ENCODE peak calls at places on chromosomes 12 and 14, in seven cellular contexts. One of them, this sample, is unnamed. For H3K36me3, the result is how much of the 10 kb centered on the place peaks cover.

GRCh38 chr14:24095196-24096068 is 1.3 kb downstream of the PCK2 start:
- DNase-seq in bronchial epithelial cell: no peak
- DNase-seq in PC-3: no peak
- DNase-seq in GM06990: peak
- DNase-seq in adrenal gland: peak
- DNase-seq in ovary: no peak
- DNase-seq in tibial artery: peak
- DNase-seq in this sample: peak

GRCh38 chr12:15962760-15963159 is 51.6 kb downstream of the DERA start:
- DNase-seq in bronchial epithelial cell: peak
- DNase-seq in PC-3: peak
- DNase-seq in GM06990: no peak
- DNase-seq in adrenal gland: no peak
- DNase-seq in ovary: no peak
- DNase-seq in tibial artery: no peak
- DNase-seq in this sample: no peak

GRCh38 chr12:101570022-101570421 is 24.7 kb upstream of the MYBPC1 start:
- DNase-seq in bronchial epithelial cell: peak
- DNase-seq in PC-3: peak
- DNase-seq in GM06990: no peak
- DNase-seq in adrenal gland: no peak
- DNase-seq in ovary: no peak
- DNase-seq in tibial artery: no peak
- DNase-seq in this sample: peak

GRCh38 chr12:21697829-21698630 is 40.4 kb upstream of the LDHB start:
- DNase-seq in bronchial epithelial cell: peak
- DNase-seq in PC-3: peak
- DNase-seq in GM06990: no peak
- DNase-seq in adrenal gland: no peak
- DNase-seq in ovary: no peak
- DNase-seq in tibial artery: no peak
- DNase-seq in this sample: no peak

GRCh38 chr14:39576258-39576657 is 144.0 kb upstream of the FBXO33 start:
- DNase-seq in bronchial epithelial cell: no peak
- DNase-seq in PC-3: peak
- DNase-seq in GM06990: no peak
- DNase-seq in adrenal gland: no peak
- DNase-seq in ovary: no peak
- DNase-seq in tibial artery: no peak
- DNase-seq in this sample: no peak

GRCh38 chr12:131860472-131861260 is 32.5 kb downstream of the MMP17 start:
- DNase-seq in bronchial epithelial cell: peak
- DNase-seq in PC-3: peak
- DNase-seq in GM06990: no peak
- DNase-seq in adrenal gland: no peak
- DNase-seq in ovary: no peak
- DNase-seq in tibial artery: peak
- DNase-seq in this sample: peak

GRCh38 chr14:31937730-31938346 is 139.3 kb upstream of the ARHGAP5 start:
- DNase-seq in bronchial epithelial cell: peak
- DNase-seq in PC-3: peak
- DNase-seq in GM06990: peak
- DNase-seq in adrenal gland: peak
- DNase-seq in ovary: no peak
- DNase-seq in tibial artery: peak
- DNase-seq in this sample: peak

GRCh38 chr14:103704708-103705107 is 10.5 kb downstream of the XRCC3 start:
- DNase-seq in bronchial epithelial cell: no peak
- DNase-seq in PC-3: no peak
- DNase-seq in GM06990: no peak
- DNase-seq in adrenal gland: no peak
- DNase-seq in ovary: no peak
- DNase-seq in tibial artery: no peak
- DNase-seq in this sample: no peak

GRCh38 chr14:76456200-76456599 is 80.3 kb downstream of the ESRRB start:
- DNase-seq in bronchial epithelial cell: peak
- DNase-seq in PC-3: peak
- DNase-seq in GM06990: no peak
- DNase-seq in adrenal gland: peak
- DNase-seq in ovary: no peak
- DNase-seq in tibial artery: no peak
- DNase-seq in this sample: no peak

GRCh38 chr12:131983026-131983425 is 33.3 kb downstream of the EP400 start:
- DNase-seq in bronchial epithelial cell: no peak
- DNase-seq in PC-3: no peak
- DNase-seq in GM06990: no peak
- DNase-seq in adrenal gland: no peak
- DNase-seq in ovary: no peak
- DNase-seq in tibial artery: no peak
- DNase-seq in this sample: no peak

GRCh38 chr14:92121207-92121669 is 268 bp downstream of the NDUFB1 start:
- DNase-seq in bronchial epithelial cell: peak
- DNase-seq in PC-3: peak
- DNase-seq in GM06990: no peak
- DNase-seq in adrenal gland: no peak
- DNase-seq in ovary: no peak
- DNase-seq in tibial artery: peak
- DNase-seq in this sample: no peak

GRCh38 chr14:23575086-23575485 is 3.5 kb downstream of the JPH4 start:
- DNase-seq in bronchial epithelial cell: no peak
- DNase-seq in PC-3: no peak
- DNase-seq in GM06990: no peak
- DNase-seq in adrenal gland: no peak
- DNase-seq in ovary: no peak
- DNase-seq in tibial artery: no peak
- DNase-seq in this sample: no peak

GRCh38 chr12:85683051-85683450 is 153.2 kb downstream of the RASSF9 start:
- DNase-seq in bronchial epithelial cell: no peak
- DNase-seq in PC-3: no peak
- DNase-seq in GM06990: no peak
- DNase-seq in adrenal gland: no peak
- DNase-seq in ovary: no peak
- DNase-seq in tibial artery: no peak
- DNase-seq in this sample: no peak

GRCh38 chr12:14076538-14076937 is 95.1 kb upstream of the GRIN2B start:
- DNase-seq in bronchial epithelial cell: peak
- DNase-seq in PC-3: peak
- DNase-seq in GM06990: no peak
- DNase-seq in adrenal gland: no peak
- DNase-seq in ovary: no peak
- DNase-seq in tibial artery: no peak
- DNase-seq in this sample: no peak

GRCh38 chr14:103880334-103880985 is 33.1 kb upstream of the PPP1R13B start:
- DNase-seq in bronchial epithelial cell: peak
- DNase-seq in PC-3: peak
- DNase-seq in GM06990: no peak
- DNase-seq in adrenal gland: peak
- DNase-seq in ovary: peak
- DNase-seq in tibial artery: peak
- DNase-seq in this sample: peak

GRCh38 chr12:84701041-84701440 is 211.6 kb downstream of the SLC6A15 start:
- DNase-seq in bronchial epithelial cell: no peak
- DNase-seq in PC-3: no peak
- DNase-seq in GM06990: no peak
- DNase-seq in adrenal gland: no peak
- DNase-seq in ovary: no peak
- DNase-seq in tibial artery: no peak
- DNase-seq in this sample: no peak

GRCh38 chr14:64387738-64388532 is at the start of gene MTHFD1:
- DNase-seq in bronchial epithelial cell: peak
- DNase-seq in PC-3: peak
- DNase-seq in GM06990: peak
- DNase-seq in adrenal gland: peak
- DNase-seq in ovary: peak
- DNase-seq in tibial artery: peak
- DNase-seq in this sample: peak

GRCh38 chr14:89673499-89674225 is 256.6 kb upstream of the FOXN3 start:
- DNase-seq in bronchial epithelial cell: no peak
- DNase-seq in PC-3: peak
- DNase-seq in GM06990: no peak
- DNase-seq in adrenal gland: no peak
- DNase-seq in ovary: no peak
- DNase-seq in tibial artery: no peak
- DNase-seq in this sample: no peak

GRCh38 chr14:104082807-104083206 is 2.7 kb upstream of the ASPG start:
- DNase-seq in bronchial epithelial cell: no peak
- DNase-seq in PC-3: no peak
- DNase-seq in GM06990: no peak
- DNase-seq in adrenal gland: peak
- DNase-seq in ovary: peak
- DNase-seq in tibial artery: no peak
- DNase-seq in this sample: no peak

GRCh38 chr12:106315523-106315922 is 13.0 kb downstream of the TCP11L2 start:
- DNase-seq in bronchial epithelial cell: no peak
- DNase-seq in PC-3: no peak
- DNase-seq in GM06990: no peak
- DNase-seq in adrenal gland: no peak
- DNase-seq in ovary: no peak
- DNase-seq in tibial artery: no peak
- DNase-seq in this sample: no peak
- H3K36me3 ChIP-seq in bronchial epithelial cell: under half
- H3K36me3 ChIP-seq in PC-3: under half
- H3K36me3 ChIP-seq in GM06990: under half
- H3K36me3 ChIP-seq in adrenal gland: under half
- H3K36me3 ChIP-seq in ovary: under half
- H3K36me3 ChIP-seq in tibial artery: half or more
- H3K36me3 ChIP-seq in this sample: under half

GRCh38 chr12:54624316-54625279 is 10.1 kb downstream of the LACRT start:
- DNase-seq in bronchial epithelial cell: no peak
- DNase-seq in PC-3: no peak
- DNase-seq in GM06990: no peak
- DNase-seq in adrenal gland: peak
- DNase-seq in ovary: no peak
- DNase-seq in tibial artery: no peak
- DNase-seq in this sample: no peak

GRCh38 chr12:54616933-54617535 is 17.7 kb downstream of the LACRT start:
- DNase-seq in bronchial epithelial cell: no peak
- DNase-seq in PC-3: no peak
- DNase-seq in GM06990: no peak
- DNase-seq in adrenal gland: no peak
- DNase-seq in ovary: no peak
- DNase-seq in tibial artery: no peak
- DNase-seq in this sample: no peak

GRCh38 chr12:54627304-54627703 is 7.4 kb downstream of the LACRT start:
- DNase-seq in bronchial epithelial cell: no peak
- DNase-seq in PC-3: no peak
- DNase-seq in GM06990: no peak
- DNase-seq in adrenal gland: no peak
- DNase-seq in ovary: no peak
- DNase-seq in tibial artery: no peak
- DNase-seq in this sample: no peak

GRCh38 chr12:54628186-54628846 is 6.4 kb downstream of the LACRT start:
- DNase-seq in bronchial epithelial cell: no peak
- DNase-seq in PC-3: no peak
- DNase-seq in GM06990: no peak
- DNase-seq in adrenal gland: no peak
- DNase-seq in ovary: no peak
- DNase-seq in tibial artery: no peak
- DNase-seq in this sample: no peak

GRCh38 chr12:54622463-54623183 is 12.1 kb downstream of the LACRT start:
- DNase-seq in bronchial epithelial cell: peak
- DNase-seq in PC-3: peak
- DNase-seq in GM06990: no peak
- DNase-seq in adrenal gland: no peak
- DNase-seq in ovary: no peak
- DNase-seq in tibial artery: no peak
- DNase-seq in this sample: no peak
- TF ChIP-seq CTCF in bronchial epithelial cell: no peak
- TF ChIP-seq CTCF in PC-3: peak
- TF ChIP-seq CTCF in GM06990: peak
- TF ChIP-seq CTCF in adrenal gland: no peak
- TF ChIP-seq CTCF in ovary: no peak
- TF ChIP-seq CTCF in tibial artery: no peak
- TF ChIP-seq CTCF in this sample: no peak

GRCh38 chr14:67372833-67373232 is 12.7 kb downstream of the EIF2S1 start:
- DNase-seq in bronchial epithelial cell: no peak
- DNase-seq in PC-3: no peak
- DNase-seq in GM06990: no peak
- DNase-seq in adrenal gland: no peak
- DNase-seq in ovary: no peak
- DNase-seq in tibial artery: no peak
- DNase-seq in this sample: no peak
- H3K36me3 ChIP-seq in bronchial epithelial cell: under half
- H3K36me3 ChIP-seq in PC-3: half or more
- H3K36me3 ChIP-seq in GM06990: under half
- H3K36me3 ChIP-seq in adrenal gland: under half
- H3K36me3 ChIP-seq in ovary: under half
- H3K36me3 ChIP-seq in tibial artery: half or more
- H3K36me3 ChIP-seq in this sample: under half

GRCh38 chr12:51246254-51246853 is 7.7 kb downstream of the DAZAP2 start:
- DNase-seq in bronchial epithelial cell: peak
- DNase-seq in PC-3: no peak
- DNase-seq in GM06990: no peak
- DNase-seq in adrenal gland: peak
- DNase-seq in ovary: no peak
- DNase-seq in tibial artery: no peak
- DNase-seq in this sample: no peak
- TF ChIP-seq CTCF in bronchial epithelial cell: no peak
- TF ChIP-seq CTCF in PC-3: no peak
- TF ChIP-seq CTCF in GM06990: no peak
- TF ChIP-seq CTCF in adrenal gland: no peak
- TF ChIP-seq CTCF in ovary: no peak
- TF ChIP-seq CTCF in tibial artery: no peak
- TF ChIP-seq CTCF in this sample: peak

GRCh38 chr14:20454359-20454644 is 310 bp downstream of the OSGEP start:
- DNase-seq in bronchial epithelial cell: peak
- DNase-seq in PC-3: peak
- DNase-seq in GM06990: no peak
- DNase-seq in adrenal gland: no peak
- DNase-seq in ovary: no peak
- DNase-seq in tibial artery: peak
- DNase-seq in this sample: peak
- H3K36me3 ChIP-seq in bronchial epithelial cell: under half
- H3K36me3 ChIP-seq in PC-3: under half
- H3K36me3 ChIP-seq in GM06990: under half
- H3K36me3 ChIP-seq in adrenal gland: under half
- H3K36me3 ChIP-seq in ovary: under half
- H3K36me3 ChIP-seq in tibial artery: half or more
- H3K36me3 ChIP-seq in this sample: under half

GRCh38 chr12:1628671-1629337 is at the start of gene WNT5B:
- DNase-seq in bronchial epithelial cell: no peak
- DNase-seq in PC-3: no peak
- DNase-seq in GM06990: no peak
- DNase-seq in adrenal gland: no peak
- DNase-seq in ovary: no peak
- DNase-seq in tibial artery: no peak
- DNase-seq in this sample: no peak

GRCh38 chr12:1632702-1633101 is 3.7 kb downstream of the WNT5B start:
- DNase-seq in bronchial epithelial cell: no peak
- DNase-seq in PC-3: no peak
- DNase-seq in GM06990: no peak
- DNase-seq in adrenal gland: no peak
- DNase-seq in ovary: no peak
- DNase-seq in tibial artery: no peak
- DNase-seq in this sample: no peak

GRCh38 chr12:1630827-1631591 is 2.0 kb downstream of the WNT5B start:
- DNase-seq in bronchial epithelial cell: no peak
- DNase-seq in PC-3: no peak
- DNase-seq in GM06990: no peak
- DNase-seq in adrenal gland: no peak
- DNase-seq in ovary: no peak
- DNase-seq in tibial artery: no peak
- DNase-seq in this sample: no peak

GRCh38 chr12:1630081-1630826 is 1.2 kb downstream of the WNT5B start:
- DNase-seq in bronchial epithelial cell: no peak
- DNase-seq in PC-3: peak
- DNase-seq in GM06990: peak
- DNase-seq in adrenal gland: peak
- DNase-seq in ovary: peak
- DNase-seq in tibial artery: peak
- DNase-seq in this sample: no peak

GRCh38 chr12:1629338-1630080 is 478 bp downstream of the WNT5B start:
- DNase-seq in bronchial epithelial cell: no peak
- DNase-seq in PC-3: no peak
- DNase-seq in GM06990: peak
- DNase-seq in adrenal gland: no peak
- DNase-seq in ovary: peak
- DNase-seq in tibial artery: no peak
- DNase-seq in this sample: no peak
- TF ChIP-seq CTCF in bronchial epithelial cell: peak
- TF ChIP-seq CTCF in PC-3: peak
- TF ChIP-seq CTCF in GM06990: peak
- TF ChIP-seq CTCF in adrenal gland: no peak
- TF ChIP-seq CTCF in ovary: no peak
- TF ChIP-seq CTCF in tibial artery: no peak
- TF ChIP-seq CTCF in this sample: peak